ENCODE peak calls at places on chromosomes 4 and X, in seven cellular contexts. R, X, C, B, H, E and P are unnamed samples. For H4K20me1 and H3K4me1, the result is how much of the 10 kb centered on the place peaks cover.

GRCh38 chr4:155007660-155008176 is 200.7 kb upstream of the NPY2R start:
- DNase-seq in B (no peak), C (no peak), X (no peak), H (no peak), R (no peak), E (no peak), P (no peak)

GRCh38 chr4:139955600-139955999 is 198.4 kb downstream of the MAML3 start:
- DNase-seq in E (no peak), C (no peak), R (no peak), X (no peak), B (no peak), H (no peak), P (no peak)

GRCh38 chr4:80309301-80310004 is 26.1 kb upstream of the CFAP299 start:
- DNase-seq in E (no peak), R (peak), H (peak), C (no peak), X (no peak), B (peak), P (no peak)

GRCh38 chr4:148787831-148788477 is 345.7 kb upstream of the NR3C2 start:
- DNase-seq in R (peak), B (no peak), H (no peak), X (no peak), C (no peak), E (no peak), P (no peak)

GRCh38 chr4:65737672-65738071 is 67.4 kb upstream of the EPHA5 start:
- DNase-seq in E (no peak), C (no peak), H (no peak), B (no peak), R (no peak), X (no peak), P (no peak)

GRCh38 chrX:100695302-100695701 is 36.6 kb downstream of the SYTL4 start:
- DNase-seq in C (no peak), B (no peak), H (no peak), X (no peak), R (peak), E (no peak), P (no peak)

GRCh38 chrX:134186362-134187121 is 50.4 kb upstream of the CCDC160 start:
- DNase-seq in X (no peak), H (no peak), C (no peak), R (peak), B (no peak), E (peak), P (no peak)

GRCh38 chrX:19860571-19860970 is 26.8 kb downstream of the SH3KBP1 start:
- DNase-seq in R (no peak), X (no peak), H (no peak), E (no peak), C (no peak), B (no peak), P (no peak)

GRCh38 chrX:43000121-43000520 is 222.2 kb upstream of the PPP1R2C start:
- DNase-seq in B (peak), E (no peak), C (no peak), H (no peak), R (no peak), X (no peak), P (no peak)
- H4K20me1 ChIP-seq in B (under half), E (under half), C (under half), H (under half), R (under half), X (under half), P (under half)

GRCh38 chr4:173259310-173259709 is 74.8 kb downstream of the HMGB2 start:
- DNase-seq in R (no peak), B (no peak), C (no peak), H (peak), X (no peak), E (no peak), P (no peak)
- H3K4me1 ChIP-seq in R (under half), B (under half), C (under half), H (under half), X (under half), E (under half), P (under half)

DNA sequence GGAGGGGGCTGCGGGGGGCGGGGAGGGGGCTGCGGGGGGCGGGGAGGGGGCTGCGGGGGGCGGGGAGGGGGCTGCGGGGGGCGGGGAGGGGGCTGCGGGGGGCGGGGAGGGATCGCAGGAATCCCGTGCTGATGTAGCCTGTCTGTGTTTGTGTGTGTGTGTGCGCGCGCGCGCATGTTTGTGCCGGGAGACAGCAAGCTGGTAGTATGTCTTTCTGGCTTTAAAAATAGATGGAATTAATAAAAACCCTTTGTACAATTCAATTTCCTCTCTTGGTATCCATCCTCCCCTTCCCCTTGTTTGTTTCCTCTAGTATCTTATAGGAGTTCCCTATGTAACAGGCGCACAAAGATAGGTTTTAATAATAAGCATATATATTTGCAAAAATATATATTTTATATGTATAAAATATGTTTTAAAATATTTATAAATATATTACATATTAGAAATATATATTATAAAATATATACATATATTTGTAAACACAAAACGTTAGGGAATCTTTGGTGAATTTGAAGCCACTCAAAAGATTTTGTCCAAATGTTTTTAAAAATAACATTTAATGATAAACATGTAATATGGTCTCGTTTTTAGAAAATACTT is 782 bp downstream of the ARHGAP24 start:
- DNase-seq in E (no peak), R (no peak), H (peak), X (no peak), C (no peak), B (no peak), P (peak)
- H3K4me3 ChIP-seq in E (peak), R (no peak), H (peak), X (peak), C (peak), B (no peak), P (peak)

GRCh38 chr4:183106839-183107238 is 7.8 kb downstream of the WWC2 start:
- DNase-seq in X (no peak), R (no peak), E (no peak), C (no peak), H (no peak), B (no peak), P (no peak)
- H4K20me1 ChIP-seq in X (under half), R (under half), E (under half), C (under half), H (under half), B (under half), P (under half)

GRCh38 chr4:1800805-1801204 is 7.7 kb downstream of the FGFR3 start:
- DNase-seq in H (no peak), R (no peak), B (no peak), E (no peak), C (no peak), X (no peak), P (no peak)

GRCh38 chr4:1799364-1799996 is 6.4 kb downstream of the FGFR3 start:
- DNase-seq in B (no peak), C (no peak), R (no peak), X (no peak), H (no peak), E (no peak), P (no peak)

GRCh38 chr4:1798530-1799363 is 5.7 kb downstream of the FGFR3 start:
- DNase-seq in C (no peak), R (no peak), H (no peak), X (no peak), B (no peak), E (no peak), P (no peak)

GRCh38 chr4:1801286-1801958 is 8.3 kb downstream of the FGFR3 start:
- DNase-seq in E (no peak), R (no peak), H (no peak), B (no peak), X (no peak), C (no peak), P (no peak)

GRCh38 chr4:1799997-1800375 is 6.9 kb downstream of the FGFR3 start:
- DNase-seq in C (no peak), E (no peak), X (no peak), R (no peak), H (no peak), B (no peak), P (no peak)
- H3K4me1 ChIP-seq in C (under half), E (under half), X (under half), R (under half), H (under half), B (under half), P (under half)

GRCh38 chr4:89447543-89447942 is 139.9 kb upstream of the GPRIN3 start:
- DNase-seq in R (no peak), B (no peak), E (no peak), X (no peak), C (no peak), H (no peak), P (no peak)

DNA sequence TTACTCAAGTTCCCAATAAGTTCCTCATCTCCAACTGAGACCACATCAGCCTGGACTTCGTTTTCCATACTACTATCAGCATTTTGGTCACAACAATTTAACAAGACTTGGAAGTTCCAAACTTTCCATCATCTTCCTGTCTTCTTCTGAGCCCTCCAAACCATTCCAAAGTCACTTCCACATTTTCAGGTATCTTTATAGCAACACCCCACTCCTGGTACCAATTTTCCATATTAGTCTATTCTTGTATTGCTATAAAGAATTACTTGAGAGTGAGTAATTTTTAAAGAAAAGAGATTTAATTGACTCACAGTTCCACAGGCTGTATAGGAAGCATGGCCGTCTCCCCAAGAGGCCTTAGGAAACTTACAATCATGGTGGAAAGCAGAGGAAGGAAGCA is 138.6 kb upstream of the GPRIN3 start:
- DNase-seq in C (no peak), X (no peak), R (no peak), E (no peak), H (no peak), B (no peak), P (no peak)
- H3K4me3 ChIP-seq in C (no peak), X (no peak), R (no peak), E (no peak), H (no peak), B (no peak), P (no peak)

DNA sequence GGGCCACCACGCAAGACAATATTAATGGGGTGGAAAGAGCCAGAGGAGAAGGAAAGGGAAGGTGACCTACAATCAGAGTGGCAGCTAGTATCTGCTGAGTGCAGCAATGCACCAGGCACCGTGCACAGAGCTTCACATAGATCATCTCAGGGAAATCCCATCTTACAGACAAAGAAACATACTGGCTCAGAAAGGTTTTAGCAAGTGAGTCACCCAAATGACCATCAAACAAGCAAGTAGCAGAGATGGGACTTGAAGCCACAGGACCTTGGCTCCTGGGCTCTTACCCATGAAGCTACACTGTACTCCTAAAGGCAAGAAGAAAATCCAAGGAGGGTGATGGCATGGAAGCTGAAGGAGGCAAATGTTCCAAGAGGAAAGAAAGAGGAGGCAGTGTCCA is 6.8 kb downstream of the ANXA5 start:
- DNase-seq in C (no peak), B (peak), E (no peak), X (no peak), H (peak), R (peak), P (no peak)
- H4K20me1 ChIP-seq in C (half or more), B (under half), E (under half), X (under half), H (under half), R (under half), P (under half)

GRCh38 chr4:25535701-25536473 is 119.8 kb upstream of the SLC34A2 start:
- DNase-seq in H (no peak), R (no peak), B (no peak), C (no peak), E (no peak), X (no peak), P (peak)
- H3K4me1 ChIP-seq in H (under half), R (under half), B (under half), C (under half), E (under half), X (under half), P (half or more)